ENCODE peak calls at places on chromosomes 13 and 19, in five cellular contexts. S is tibial nerve; H is CD4-positive, alpha-beta T cell; L is left ventricle myocardium inferior; Z is IMR-90. C is an unnamed sample. For H3K9me3, the result is how much of the 10 kb centered on the place peaks cover.

GRCh38 chr19:54952591-54953344 is 5.4 kb upstream of the NLRP7 start:
- DNase-seq in S (no peak), H (no peak), Z (no peak), L (no peak), C (no peak)

GRCh38 chr13:66618702-66619101 is 611.4 kb downstream of the PCDH9 start:
- DNase-seq in L (no peak), S (no peak), Z (peak), H (no peak), C (peak)

GRCh38 chr13:50511877-50512332 is 331.6 kb downstream of the DLEU7 start:
- DNase-seq in S (no peak), Z (no peak), H (no peak), L (no peak), C (no peak)

GRCh38 chr19:52297601-52298358 is 811 bp downstream of the ZNF480 start:
- DNase-seq in H (no peak), L (no peak), S (no peak), Z (peak), C (no peak)

GRCh38 chr19:21568816-21569496 is 63.6 kb downstream of the ZNF429 start:
- DNase-seq in Z (peak), S (peak), L (peak), H (peak), C (no peak)

GRCh38 chr13:93727301-93728141 is 500.9 kb downstream of the GPC6 start:
- DNase-seq in Z (peak), S (no peak), L (no peak), H (no peak), C (no peak)

GRCh38 chr13:98537306-98537705 is 39.6 kb downstream of the STK24 start:
- DNase-seq in Z (no peak), H (no peak), S (no peak), L (no peak), C (no peak)

GRCh38 chr19:6229216-6229913 is 50.4 kb downstream of the MLLT1 start:
- DNase-seq in H (no peak), Z (no peak), S (no peak), L (no peak), C (no peak)

GRCh38 chr19:8423821-8424223 is 10.7 kb downstream of the MARCHF2 start:
- DNase-seq in L (peak), S (peak), Z (peak), H (no peak), C (peak)

GRCh38 chr13:33743438-33744368 is 74.2 kb upstream of the RFC3 start:
- DNase-seq in S (no peak), L (no peak), Z (no peak), H (no peak), C (no peak)

GRCh38 chr19:18157465-18158063 is 4.6 kb downstream of the PIK3R2 start:
- DNase-seq in L (no peak), Z (no peak), S (no peak), H (no peak), C (no peak)

DNA sequence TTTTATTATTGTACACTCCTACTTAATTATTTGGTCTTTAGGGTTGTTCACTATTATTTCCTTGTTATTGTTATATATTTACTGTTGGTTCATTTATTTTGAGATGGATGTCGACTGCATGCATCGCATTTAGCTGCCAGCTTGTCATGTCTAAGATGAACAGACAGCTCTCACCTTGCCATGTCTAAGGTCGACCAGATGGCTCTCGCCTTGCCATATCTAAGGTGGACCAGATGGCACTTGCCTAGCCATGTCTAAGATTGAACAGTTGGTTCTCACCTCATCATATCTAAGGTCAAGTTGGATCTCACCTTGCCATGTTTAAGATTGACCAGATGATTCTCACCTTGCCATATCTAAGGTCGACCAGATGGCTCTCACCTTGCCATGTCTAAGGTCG is 1440.9 kb downstream of the UQCRFS1 start:
- DNase-seq in Z (no peak), L (no peak), H (no peak), S (no peak), C (no peak)
- H3K9me3 ChIP-seq in Z (under half), L (under half), H (half or more), S (under half), C (half or more)

GRCh38 chr13:53198699-53199098 is 170.1 kb downstream of the OLFM4 start:
- DNase-seq in H (no peak), S (no peak), Z (no peak), L (no peak), C (no peak)

GRCh38 chr13:53200075-53200474 is 171.5 kb downstream of the OLFM4 start:
- DNase-seq in Z (no peak), H (no peak), L (no peak), S (no peak), C (no peak)

GRCh38 chr13:53200498-53201453 is 172.2 kb downstream of the OLFM4 start:
- DNase-seq in L (peak), H (no peak), S (peak), Z (peak), C (no peak)

GRCh38 chr13:53204598-53204997 is 176.0 kb downstream of the OLFM4 start:
- DNase-seq in S (no peak), Z (no peak), L (no peak), H (no peak), C (no peak)

GRCh38 chr13:53201454-53202225 is 173.0 kb downstream of the OLFM4 start:
- DNase-seq in S (no peak), Z (no peak), L (peak), H (no peak), C (no peak)
- TF ChIP-seq CTCF in S (peak), Z (no peak), L (peak), H (no peak), C (no peak)

GRCh38 chr13:114101325-114101821 is 31.1 kb downstream of the RASA3 start:
- DNase-seq in L (no peak), Z (no peak), S (no peak), H (no peak), C (no peak)

GRCh38 chr13:114099191-114099590 is 33.2 kb downstream of the RASA3 start:
- DNase-seq in H (no peak), Z (peak), L (peak), S (peak), C (peak)

GRCh38 chr13:114100446-114101320 is 31.7 kb downstream of the RASA3 start:
- DNase-seq in Z (no peak), H (no peak), L (no peak), S (no peak), C (no peak)

GRCh38 chr13:114097893-114098688 is 34.3 kb downstream of the RASA3 start:
- DNase-seq in L (no peak), Z (no peak), H (no peak), S (no peak), C (no peak)

DNA sequence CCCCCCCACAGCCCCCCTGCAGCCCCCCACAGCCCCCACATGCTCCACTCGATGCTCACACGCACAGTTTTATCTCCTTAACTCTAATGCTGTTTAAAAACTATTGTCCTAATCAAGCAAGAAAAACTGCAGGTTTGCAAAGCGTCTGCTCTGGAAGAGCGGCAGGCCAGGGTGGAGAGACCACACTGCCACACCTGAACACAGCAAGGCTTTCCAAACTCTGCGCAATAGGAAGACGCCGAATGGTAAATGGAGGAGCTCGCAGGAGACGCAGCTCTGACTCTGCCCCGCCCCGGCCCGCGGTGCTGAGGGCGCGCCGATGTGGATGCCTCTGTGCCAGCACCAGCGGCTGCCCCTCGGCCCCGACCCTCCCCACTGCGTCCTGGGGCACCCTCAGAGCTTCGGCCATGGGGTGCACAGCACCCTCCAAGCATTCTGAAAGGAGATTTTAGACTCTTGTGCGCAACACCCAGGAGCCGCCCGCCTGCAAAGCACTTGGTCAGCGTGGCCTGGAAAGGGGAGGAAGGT is 32.4 kb downstream of the RASA3 start:
- DNase-seq in S (no peak), H (no peak), L (no peak), Z (peak), C (no peak)
- H3K27ac ChIP-seq in S (peak), H (no peak), L (peak), Z (peak), C (no peak)

GRCh38 chr13:54699831-54700230 is 1671.2 kb downstream of the OLFM4 start:
- DNase-seq in S (no peak), H (no peak), L (no peak), Z (no peak), C (no peak)
- H3K9me3 ChIP-seq in S (under half), H (under half), L (under half), Z (under half), C (under half)

GRCh38 chr13:73998631-73999030 is 135.6 kb downstream of the KLF12 start:
- DNase-seq in H (no peak), S (no peak), Z (no peak), L (no peak), C (no peak)
- TF ChIP-seq CTCF in H (no peak), S (no peak), Z (no peak), L (no peak), C (no peak)

GRCh38 chr19:5045956-5046338 is 77.0 kb downstream of the KDM4B start:
- DNase-seq in L (no peak), H (no peak), S (no peak), Z (no peak), C (no peak)
- H3K27ac ChIP-seq in L (no peak), H (no peak), S (no peak), Z (no peak), C (no peak)

GRCh38 chr19:14826006-14826405 is 9.0 kb downstream of the OR7A5 start:
- DNase-seq in S (no peak), Z (no peak), H (no peak), L (no peak), C (no peak)
- H3K9me3 ChIP-seq in S (under half), Z (under half), H (under half), L (under half), C (under half)

C was measured in AG04450.